ENCODE peak calls at places on chromosomes 12 and 14, in eight cellular contexts. One of them, this sample, is unnamed.

GRCh38 chr12:57261385-57261784 is 10.4 kb upstream of the STAC3 start:
- DNase-seq in GM10248: no peak
- DNase-seq in NB4: no peak
- DNase-seq in left ventricle myocardium inferior: no peak
- DNase-seq in glutamatergic neuron: peak
- DNase-seq in astrocyte: no peak
- DNase-seq in heart left ventricle: no peak
- DNase-seq in tibial artery: no peak
- DNase-seq in this sample: no peak

GRCh38 chr12:79364197-79364596 is 326.6 kb downstream of the PAWR start:
- DNase-seq in GM10248: no peak
- DNase-seq in NB4: no peak
- DNase-seq in left ventricle myocardium inferior: no peak
- DNase-seq in glutamatergic neuron: no peak
- DNase-seq in astrocyte: peak
- DNase-seq in heart left ventricle: no peak
- DNase-seq in tibial artery: no peak
- DNase-seq in this sample: no peak

GRCh38 chr12:115438314-115438713 is 754.3 kb upstream of the TBX3 start:
- DNase-seq in GM10248: no peak
- DNase-seq in NB4: no peak
- DNase-seq in left ventricle myocardium inferior: no peak
- DNase-seq in glutamatergic neuron: no peak
- DNase-seq in astrocyte: no peak
- DNase-seq in heart left ventricle: no peak
- DNase-seq in tibial artery: no peak
- DNase-seq in this sample: no peak

GRCh38 chr12:31007153-31007495 is 66.5 kb upstream of the DDX11 start:
- DNase-seq in GM10248: no peak
- DNase-seq in NB4: no peak
- DNase-seq in left ventricle myocardium inferior: no peak
- DNase-seq in glutamatergic neuron: no peak
- DNase-seq in astrocyte: no peak
- DNase-seq in heart left ventricle: no peak
- DNase-seq in tibial artery: no peak
- DNase-seq in this sample: no peak

GRCh38 chr12:119020377-119021360 is 39.3 kb downstream of the SRRM4 start:
- DNase-seq in GM10248: peak
- DNase-seq in NB4: peak
- DNase-seq in left ventricle myocardium inferior: peak
- DNase-seq in glutamatergic neuron: peak
- DNase-seq in astrocyte: no peak
- DNase-seq in heart left ventricle: peak
- DNase-seq in tibial artery: no peak
- DNase-seq in this sample: no peak

GRCh38 chr12:30484658-30485057 is 211.0 kb downstream of the IPO8 start:
- DNase-seq in GM10248: no peak
- DNase-seq in NB4: no peak
- DNase-seq in left ventricle myocardium inferior: no peak
- DNase-seq in glutamatergic neuron: no peak
- DNase-seq in astrocyte: no peak
- DNase-seq in heart left ventricle: no peak
- DNase-seq in tibial artery: no peak
- DNase-seq in this sample: no peak

GRCh38 chr14:105154476-105154871 is 14.1 kb downstream of the JAG2 start:
- DNase-seq in GM10248: no peak
- DNase-seq in NB4: no peak
- DNase-seq in left ventricle myocardium inferior: no peak
- DNase-seq in glutamatergic neuron: peak
- DNase-seq in astrocyte: no peak
- DNase-seq in heart left ventricle: no peak
- DNase-seq in tibial artery: no peak
- DNase-seq in this sample: no peak

GRCh38 chr12:18217981-18218380 is 43.3 kb upstream of the PIK3C2G start:
- DNase-seq in GM10248: no peak
- DNase-seq in NB4: no peak
- DNase-seq in left ventricle myocardium inferior: no peak
- DNase-seq in glutamatergic neuron: no peak
- DNase-seq in astrocyte: peak
- DNase-seq in heart left ventricle: no peak
- DNase-seq in tibial artery: no peak
- DNase-seq in this sample: no peak

GRCh38 chr12:101924647-101925046 is 47.3 kb downstream of the DRAM1 start:
- DNase-seq in GM10248: no peak
- DNase-seq in NB4: peak
- DNase-seq in left ventricle myocardium inferior: no peak
- DNase-seq in glutamatergic neuron: no peak
- DNase-seq in astrocyte: no peak
- DNase-seq in heart left ventricle: no peak
- DNase-seq in tibial artery: no peak
- DNase-seq in this sample: peak

GRCh38 chr14:28745176-28745575 is 21.4 kb upstream of the FOXG1 start:
- DNase-seq in GM10248: no peak
- DNase-seq in NB4: no peak
- DNase-seq in left ventricle myocardium inferior: no peak
- DNase-seq in glutamatergic neuron: no peak
- DNase-seq in astrocyte: no peak
- DNase-seq in heart left ventricle: no peak
- DNase-seq in tibial artery: no peak
- DNase-seq in this sample: no peak

GRCh38 chr12:100346660-100347059 is 10.2 kb upstream of the SLC17A8 start:
- DNase-seq in GM10248: no peak
- DNase-seq in NB4: no peak
- DNase-seq in left ventricle myocardium inferior: no peak
- DNase-seq in glutamatergic neuron: no peak
- DNase-seq in astrocyte: peak
- DNase-seq in heart left ventricle: no peak
- DNase-seq in tibial artery: no peak
- DNase-seq in this sample: no peak

GRCh38 chr14:49634547-49635334 is at the start of gene DNAAF2:
- DNase-seq in GM10248: peak
- DNase-seq in NB4: peak
- DNase-seq in left ventricle myocardium inferior: peak
- DNase-seq in glutamatergic neuron: peak
- DNase-seq in astrocyte: peak
- DNase-seq in heart left ventricle: peak
- DNase-seq in tibial artery: peak
- DNase-seq in this sample: peak

GRCh38 chr14:29217813-29218450 is 451.3 kb downstream of the FOXG1 start:
- DNase-seq in GM10248: no peak
- DNase-seq in NB4: no peak
- DNase-seq in left ventricle myocardium inferior: no peak
- DNase-seq in glutamatergic neuron: no peak
- DNase-seq in astrocyte: no peak
- DNase-seq in heart left ventricle: no peak
- DNase-seq in tibial artery: no peak
- DNase-seq in this sample: no peak

GRCh38 chr14:79745046-79745445 is 466.3 kb downstream of the DIO2 start:
- DNase-seq in GM10248: no peak
- DNase-seq in NB4: no peak
- DNase-seq in left ventricle myocardium inferior: no peak
- DNase-seq in glutamatergic neuron: no peak
- DNase-seq in astrocyte: no peak
- DNase-seq in heart left ventricle: no peak
- DNase-seq in tibial artery: no peak
- DNase-seq in this sample: no peak

GRCh38 chr14:106308839-106309389 is 782.5 kb downstream of the TMEM121 start:
- DNase-seq in GM10248: peak
- DNase-seq in NB4: peak
- DNase-seq in left ventricle myocardium inferior: no peak
- DNase-seq in glutamatergic neuron: no peak
- DNase-seq in astrocyte: no peak
- DNase-seq in heart left ventricle: no peak
- DNase-seq in tibial artery: no peak
- DNase-seq in this sample: no peak

GRCh38 chr14:75147423-75148071 is 20.7 kb upstream of the NEK9 start:
- DNase-seq in GM10248: no peak
- DNase-seq in NB4: peak
- DNase-seq in left ventricle myocardium inferior: peak
- DNase-seq in glutamatergic neuron: peak
- DNase-seq in astrocyte: peak
- DNase-seq in heart left ventricle: peak
- DNase-seq in tibial artery: peak
- DNase-seq in this sample: peak

GRCh38 chr12:88299567-88300101 is 157.5 kb downstream of the TMTC3 start:
- DNase-seq in GM10248: peak
- DNase-seq in NB4: peak
- DNase-seq in left ventricle myocardium inferior: no peak
- DNase-seq in glutamatergic neuron: no peak
- DNase-seq in astrocyte: peak
- DNase-seq in heart left ventricle: no peak
- DNase-seq in tibial artery: no peak
- DNase-seq in this sample: peak

GRCh38 chr12:90211017-90211416 is 502.4 kb upstream of the ATP2B1 start:
- DNase-seq in GM10248: no peak
- DNase-seq in NB4: no peak
- DNase-seq in left ventricle myocardium inferior: no peak
- DNase-seq in glutamatergic neuron: no peak
- DNase-seq in astrocyte: peak
- DNase-seq in heart left ventricle: no peak
- DNase-seq in tibial artery: no peak
- DNase-seq in this sample: peak

GRCh38 chr12:94421868-94422740 is 37.6 kb downstream of the CEP83 start:
- DNase-seq in GM10248: no peak
- DNase-seq in NB4: peak
- DNase-seq in left ventricle myocardium inferior: no peak
- DNase-seq in glutamatergic neuron: no peak
- DNase-seq in astrocyte: no peak
- DNase-seq in heart left ventricle: no peak
- DNase-seq in tibial artery: no peak
- DNase-seq in this sample: no peak

GRCh38 chr12:65656904-65657351 is 167.4 kb upstream of the HMGA2 start:
- DNase-seq in GM10248: no peak
- DNase-seq in NB4: peak
- DNase-seq in left ventricle myocardium inferior: no peak
- DNase-seq in glutamatergic neuron: no peak
- DNase-seq in astrocyte: peak
- DNase-seq in heart left ventricle: no peak
- DNase-seq in tibial artery: no peak
- DNase-seq in this sample: peak

GRCh38 chr14:26332966-26333365 is 264.9 kb downstream of the NOVA1 start:
- DNase-seq in GM10248: no peak
- DNase-seq in NB4: no peak
- DNase-seq in left ventricle myocardium inferior: no peak
- DNase-seq in glutamatergic neuron: no peak
- DNase-seq in astrocyte: no peak
- DNase-seq in heart left ventricle: no peak
- DNase-seq in tibial artery: peak
- DNase-seq in this sample: no peak

GRCh38 chr12:45312012-45312411 is 96.1 kb downstream of the ANO6 start:
- DNase-seq in GM10248: no peak
- DNase-seq in NB4: no peak
- DNase-seq in left ventricle myocardium inferior: no peak
- DNase-seq in glutamatergic neuron: no peak
- DNase-seq in astrocyte: no peak
- DNase-seq in heart left ventricle: no peak
- DNase-seq in tibial artery: no peak
- DNase-seq in this sample: no peak

GRCh38 chr14:24903337-24903736 is 146.6 kb downstream of the STXBP6 start:
- DNase-seq in GM10248: no peak
- DNase-seq in NB4: no peak
- DNase-seq in left ventricle myocardium inferior: no peak
- DNase-seq in glutamatergic neuron: no peak
- DNase-seq in astrocyte: peak
- DNase-seq in heart left ventricle: no peak
- DNase-seq in tibial artery: no peak
- DNase-seq in this sample: peak

GRCh38 chr12:58833844-58834243 is 86.5 kb downstream of the LRIG3 start:
- DNase-seq in GM10248: no peak
- DNase-seq in NB4: no peak
- DNase-seq in left ventricle myocardium inferior: no peak
- DNase-seq in glutamatergic neuron: no peak
- DNase-seq in astrocyte: no peak
- DNase-seq in heart left ventricle: no peak
- DNase-seq in tibial artery: no peak
- DNase-seq in this sample: no peak
- TF ChIP-seq CTCF in GM10248: no peak
- TF ChIP-seq CTCF in NB4: no peak
- TF ChIP-seq CTCF in left ventricle myocardium inferior: no peak
- TF ChIP-seq CTCF in glutamatergic neuron: no peak
- TF ChIP-seq CTCF in astrocyte: no peak
- TF ChIP-seq CTCF in heart left ventricle: peak
- TF ChIP-seq CTCF in tibial artery: no peak
- TF ChIP-seq CTCF in this sample: peak

GRCh38 chr12:67394600-67394999 is 125.4 kb downstream of the CAND1 start:
- DNase-seq in GM10248: no peak
- DNase-seq in NB4: no peak
- DNase-seq in left ventricle myocardium inferior: peak
- DNase-seq in glutamatergic neuron: no peak
- DNase-seq in astrocyte: peak
- DNase-seq in heart left ventricle: peak
- DNase-seq in tibial artery: peak
- DNase-seq in this sample: no peak
- TF ChIP-seq CTCF in GM10248: no peak
- TF ChIP-seq CTCF in NB4: no peak
- TF ChIP-seq CTCF in left ventricle myocardium inferior: peak
- TF ChIP-seq CTCF in glutamatergic neuron: no peak
- TF ChIP-seq CTCF in astrocyte: peak
- TF ChIP-seq CTCF in heart left ventricle: peak
- TF ChIP-seq CTCF in tibial artery: peak
- TF ChIP-seq CTCF in this sample: no peak

GRCh38 chr14:23361763-23362162 is 3.2 kb downstream of the EFS start:
- DNase-seq in GM10248: no peak
- DNase-seq in NB4: no peak
- DNase-seq in left ventricle myocardium inferior: no peak
- DNase-seq in glutamatergic neuron: no peak
- DNase-seq in astrocyte: no peak
- DNase-seq in heart left ventricle: no peak
- DNase-seq in tibial artery: no peak
- DNase-seq in this sample: no peak

GRCh38 chr14:23359722-23360447 is 5.1 kb downstream of the EFS start:
- DNase-seq in GM10248: no peak
- DNase-seq in NB4: no peak
- DNase-seq in left ventricle myocardium inferior: no peak
- DNase-seq in glutamatergic neuron: no peak
- DNase-seq in astrocyte: no peak
- DNase-seq in heart left ventricle: no peak
- DNase-seq in tibial artery: no peak
- DNase-seq in this sample: no peak

GRCh38 chr14:23361320-23361719 is 3.7 kb downstream of the EFS start:
- DNase-seq in GM10248: no peak
- DNase-seq in NB4: no peak
- DNase-seq in left ventricle myocardium inferior: no peak
- DNase-seq in glutamatergic neuron: no peak
- DNase-seq in astrocyte: peak
- DNase-seq in heart left ventricle: no peak
- DNase-seq in tibial artery: peak
- DNase-seq in this sample: peak

GRCh38 chr14:23359167-23359626 is 5.8 kb downstream of the EFS start:
- DNase-seq in GM10248: no peak
- DNase-seq in NB4: no peak
- DNase-seq in left ventricle myocardium inferior: no peak
- DNase-seq in glutamatergic neuron: no peak
- DNase-seq in astrocyte: no peak
- DNase-seq in heart left ventricle: no peak
- DNase-seq in tibial artery: no peak
- DNase-seq in this sample: no peak

GRCh38 chr14:23360496-23360895 is 4.5 kb downstream of the EFS start:
- DNase-seq in GM10248: no peak
- DNase-seq in NB4: peak
- DNase-seq in left ventricle myocardium inferior: no peak
- DNase-seq in glutamatergic neuron: no peak
- DNase-seq in astrocyte: no peak
- DNase-seq in heart left ventricle: no peak
- DNase-seq in tibial artery: no peak
- DNase-seq in this sample: no peak
- TF ChIP-seq CTCF in GM10248: no peak
- TF ChIP-seq CTCF in NB4: peak
- TF ChIP-seq CTCF in left ventricle myocardium inferior: peak
- TF ChIP-seq CTCF in glutamatergic neuron: no peak
- TF ChIP-seq CTCF in astrocyte: no peak
- TF ChIP-seq CTCF in heart left ventricle: peak
- TF ChIP-seq CTCF in tibial artery: no peak
- TF ChIP-seq CTCF in this sample: peak

GRCh38 chr12:5745251-5745888 is 199.7 kb downstream of the ANO2 start:
- DNase-seq in GM10248: peak
- DNase-seq in NB4: peak
- DNase-seq in left ventricle myocardium inferior: peak
- DNase-seq in glutamatergic neuron: peak
- DNase-seq in astrocyte: no peak
- DNase-seq in heart left ventricle: peak
- DNase-seq in tibial artery: peak
- DNase-seq in this sample: peak
- TF ChIP-seq CTCF in GM10248: peak
- TF ChIP-seq CTCF in NB4: peak
- TF ChIP-seq CTCF in left ventricle myocardium inferior: peak
- TF ChIP-seq CTCF in glutamatergic neuron: peak
- TF ChIP-seq CTCF in astrocyte: peak
- TF ChIP-seq CTCF in heart left ventricle: peak
- TF ChIP-seq CTCF in tibial artery: peak
- TF ChIP-seq CTCF in this sample: peak

This sample was measured in HFFc6.